ENCODE peak calls at places on chromosomes 1 and 21, in four cellular contexts. I, H, D and F are unnamed samples.

GRCh38 chr1:65002156-65002507 is 35.8 kb upstream of the JAK1 start:
- DNase-seq in I (no peak), H (no peak), D (no peak), F (no peak)

GRCh38 chr1:184260382-184260781 is 126.4 kb upstream of the C1orf21 start:
- DNase-seq in I (no peak), H (no peak), D (peak; percentile 73), F (peak; percentile 83)

GRCh38 chr1:182493063-182493462 is 43.1 kb downstream of the RGSL1 start:
- DNase-seq in I (no peak), H (no peak), D (no peak), F (no peak)

GRCh38 chr1:46812065-46812750 is 13.4 kb downstream of the CYP4B1 start:
- DNase-seq in I (no peak), H (no peak), D (no peak), F (no peak)

GRCh38 chr1:31155216-31155806 is 84.4 kb downstream of the NKAIN1 start:
- DNase-seq in I (peak; percentile 31), H (peak; percentile 62), D (peak; percentile 65), F (peak; percentile 32)

GRCh38 chr21:34335316-34335715 is 28.5 kb upstream of the KCNE2 start:
- DNase-seq in I (no peak), H (peak; percentile 43), D (peak; percentile 4), F (no peak)

GRCh38 chr1:23958810-23959460 is 693 bp upstream of the PNRC2 start:
- DNase-seq in I (peak; percentile 39), H (no peak), D (peak; percentile 95), F (peak; percentile 90)

GRCh38 chr1:238060046-238060445 is 169.3 kb upstream of the ZP4 start:
- DNase-seq in I (no peak), H (no peak), D (no peak), F (no peak)

GRCh38 chr1:247113733-247114271 is 9.6 kb upstream of the ZNF669 start:
- DNase-seq in I (no peak), H (no peak), D (no peak), F (no peak)

GRCh38 chr21:38815060-38815405 is 9.3 kb downstream of the ETS2 start:
- DNase-seq in I (no peak), H (no peak), D (peak; percentile 57), F (peak; percentile 95)

GRCh38 chr1:219908170-219908569 is 20.2 kb downstream of the SLC30A10 start:
- DNase-seq in I (no peak), H (no peak), D (no peak), F (no peak)

GRCh38 chr1:195851804-195852203 is 756.4 kb downstream of the KCNT2 start:
- DNase-seq in I (no peak), H (no peak), D (no peak), F (peak; percentile 5)

GRCh38 chr1:246397046-246397445 is 110.0 kb downstream of the SMYD3 start:
- DNase-seq in I (no peak), H (no peak), D (no peak), F (no peak)

GRCh38 chr1:12204140-12204539 is 25.7 kb upstream of the VPS13D start:
- DNase-seq in I (no peak), H (no peak), D (no peak), F (no peak)

GRCh38 chr1:116435806-116436486 is 62.9 kb downstream of the ATP1A1 start:
- DNase-seq in I (no peak), H (no peak), D (no peak), F (no peak)

GRCh38 chr1:101284622-101285218 is 47.9 kb downstream of the S1PR1 start:
- DNase-seq in I (no peak), H (no peak), D (no peak), F (no peak)

GRCh38 chr21:42840411-42841155 is 38.8 kb downstream of the WDR4 start:
- DNase-seq in I (no peak), H (no peak), D (no peak), F (no peak)

GRCh38 chr1:109632671-109633346 is 13.2 kb downstream of the AMPD2 start:
- DNase-seq in I (no peak), H (peak; percentile 54), D (no peak), F (no peak)

GRCh38 chr1:109895720-109896504 is 14.7 kb upstream of the CSF1 start:
- DNase-seq in I (no peak), H (no peak), D (peak; percentile 82), F (peak; percentile 65)

GRCh38 chr21:42219606-42220137 is 732 bp downstream of the ABCG1 start:
- DNase-seq in I (no peak), H (no peak), D (no peak), F (peak; percentile 5)

GRCh38 chr1:118217073-118217620 is 32.1 kb upstream of the SPAG17 start:
- DNase-seq in I (no peak), H (no peak), D (peak; percentile 29), F (no peak)

GRCh38 chr1:917076-917459 is 6.7 kb upstream of the SAMD11 start:
- DNase-seq in I (no peak), H (no peak), D (no peak), F (no peak)

GRCh38 chr1:218592688-218593087 is 247.6 kb downstream of the TGFB2 start:
- DNase-seq in I (no peak), H (no peak), D (peak; percentile 46), F (peak; percentile 54)

GRCh38 chr21:41726970-41727783 is 39.7 kb downstream of the RIPK4 start:
- DNase-seq in I (no peak), H (no peak), D (peak; percentile 25), F (peak; percentile 42)

GRCh38 chr1:28909198-28909597 is 5.2 kb upstream of the EPB41 start:
- DNase-seq in I (no peak), H (no peak), D (no peak), F (no peak)

GRCh38 chr1:43448955-43449707 is 4.6 kb downstream of the HYI start:
- DNase-seq in I (no peak), H (no peak), D (no peak), F (no peak)

GRCh38 chr1:217417363-217417762 is 213.5 kb downstream of the GPATCH2 start:
- DNase-seq in I (no peak), H (no peak), D (no peak), F (no peak)

GRCh38 chr1:228333739-228334115 is 72.9 kb downstream of the TRIM11 start:
- DNase-seq in I (no peak), H (no peak), D (no peak), F (no peak)

GRCh38 chr1:15953791-15954201 is 22.1 kb downstream of the ZBTB17 start:
- DNase-seq in I (no peak), H (no peak), D (peak; percentile 38), F (no peak)

GRCh38 chr1:44442791-44443190 is 37.7 kb downstream of the RNF220 start:
- DNase-seq in I (no peak), H (no peak), D (no peak), F (no peak)

GRCh38 chr1:248782311-248782887 is 26.8 kb upstream of the LYPD8 start:
- DNase-seq in I (no peak), H (no peak), D (no peak), F (no peak)

GRCh38 chr1:14921057-14921456 is 232.5 kb upstream of the TMEM51 start:
- DNase-seq in I (no peak), H (no peak), D (peak; percentile 88), F (peak; percentile 66)

GRCh38 chr1:40919475-40920011 is 57.4 kb upstream of the CITED4 start:
- DNase-seq in I (no peak), H (no peak), D (no peak), F (no peak)

GRCh38 chr1:78825561-78825960 is 175.9 kb downstream of the IFI44 start:
- DNase-seq in I (no peak), H (no peak), D (no peak), F (peak; percentile 35)

GRCh38 chr1:6955357-6956154 is 170.3 kb downstream of the CAMTA1 start:
- DNase-seq in I (no peak), H (no peak), D (no peak), F (no peak)

GRCh38 chr1:67711150-67711849 is 26.3 kb downstream of the GADD45A start:
- DNase-seq in I (no peak), H (no peak), D (no peak), F (no peak)
- H2BK5ac ChIP-seq in I (no peak overlapping the region), H (no peak overlapping the region), D (no peak overlapping the region), F (no peak overlapping the region)

GRCh38 chr1:21176589-21177555 is at the start of gene EIF4G3:
- DNase-seq in I (peak; percentile 97), H (peak; percentile 99), D (peak; percentile 97), F (peak; percentile 94)
- H4K91ac ChIP-seq in I (peak within 1 kb of the TSS; percentile 1), H (no peak within 1 kb of the TSS), D (peak within 1 kb of the TSS; percentile 80), F (peak within 1 kb of the TSS; percentile 82)

DNA sequence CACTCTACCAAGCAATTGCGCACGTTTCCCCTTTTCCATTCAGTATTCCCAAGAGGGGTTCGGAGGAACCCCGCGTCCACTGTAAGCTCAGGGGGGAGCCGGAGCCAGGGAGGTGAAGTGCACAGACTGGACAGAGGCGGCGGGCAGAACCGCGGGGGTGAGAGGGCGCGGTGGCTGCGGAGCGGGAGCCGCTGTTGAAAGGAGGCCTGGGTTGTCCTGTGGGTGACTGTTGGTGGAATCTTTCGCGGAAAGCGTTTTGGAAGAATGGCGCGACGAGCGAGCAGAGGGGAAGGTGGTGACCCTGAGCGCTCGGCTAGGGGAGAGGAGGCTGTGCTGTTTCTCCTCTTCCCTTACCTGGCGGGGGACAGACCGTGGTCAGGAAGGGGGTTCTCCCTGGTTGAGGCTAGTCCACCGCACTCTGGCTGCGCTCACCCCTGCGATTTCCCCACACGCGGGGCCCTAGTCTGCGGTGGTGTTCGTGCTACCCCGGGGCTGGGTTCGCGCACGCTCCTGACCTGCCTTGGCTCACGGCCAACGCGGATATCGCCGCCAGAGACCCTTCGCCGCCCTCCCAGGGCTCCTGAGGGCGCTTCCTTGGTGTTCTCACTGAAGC is 92.8 kb downstream of the PRKAB2 start:
- DNase-seq in I (no peak), H (no peak), D (no peak), F (no peak)
- H3K4me3 ChIP-seq in I (no peak overlapping the region), H (no peak overlapping the region), D (no peak overlapping the region), F (no peak overlapping the region)

GRCh38 chr1:204031098-204031710 is 41.7 kb upstream of the SOX13 start:
- DNase-seq in I (no peak), H (no peak), D (no peak), F (no peak)

GRCh38 chr1:204027446-204027845 is 45.5 kb upstream of the SOX13 start:
- DNase-seq in I (no peak), H (no peak), D (no peak), F (no peak)

GRCh38 chr1:204029016-204029415 is 43.9 kb upstream of the SOX13 start:
- DNase-seq in I (no peak), H (no peak), D (no peak), F (no peak)

DNA sequence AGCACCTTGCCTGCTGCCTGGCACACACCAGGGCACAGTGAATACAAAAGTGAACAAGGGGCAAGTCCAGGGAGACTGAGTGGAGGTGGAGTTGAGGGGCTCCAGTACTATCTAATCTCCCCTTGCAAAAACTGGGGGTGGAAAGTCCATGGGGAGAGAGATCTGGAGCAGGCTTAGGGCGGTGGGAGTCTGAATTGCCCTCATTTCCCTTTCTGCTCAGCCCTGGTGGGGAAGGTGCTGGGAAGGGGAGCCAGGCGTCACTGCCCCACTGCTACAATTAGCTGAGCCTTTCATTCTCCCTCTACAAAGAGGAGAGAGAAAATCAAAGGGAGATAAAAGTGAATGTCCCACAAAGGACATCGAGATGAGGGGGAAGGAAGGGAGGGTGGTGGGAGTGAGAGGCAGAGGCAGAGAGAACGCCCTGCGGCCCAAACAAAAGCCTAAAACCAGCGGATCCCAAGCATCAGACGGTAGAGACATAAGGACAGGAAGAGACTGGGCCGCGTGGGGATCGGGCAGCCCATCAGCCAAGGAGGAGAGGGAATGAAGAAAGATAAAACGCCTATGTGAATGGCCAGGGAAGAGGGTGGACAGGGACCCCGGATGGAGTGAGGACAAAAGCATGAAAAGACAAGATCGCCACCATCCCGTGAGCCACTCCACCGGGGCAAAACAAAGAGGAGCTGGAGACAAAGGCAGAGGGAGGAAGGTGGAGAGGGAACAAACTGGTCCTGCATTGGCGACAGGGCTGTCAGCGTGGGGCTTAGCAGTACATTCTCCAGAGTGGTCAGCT is 46.8 kb upstream of the SOX13 start:
- DNase-seq in I (no peak), H (peak; percentile 33), D (no peak), F (no peak)
- H2BK5ac ChIP-seq in I (peak overlapping the region; percentile 61), H (peak overlapping the region; percentile 49), D (no peak overlapping the region), F (no peak overlapping the region)